ENCODE peak calls at places on chromosomes 6 and 20, in six cellular contexts. One of them, this sample, is unnamed.

GRCh38 chr6:97437087-97437486 is 154.1 kb upstream of the MMS22L start:
- DNase-seq in stimulated activated CD4-positive, alpha-beta T cell treated with anti-CD3 and anti-CD28 coated beads, Interleukin-4, amount 100 ng/mL, for 48 hours: no peak
- DNase-seq in anterior cingulate cortex: no peak
- DNase-seq in mesothelial cell of epicardium: no peak
- DNase-seq in stimulated activated CD8-positive, alpha-beta memory T cell treated with anti-CD3 and anti-CD28 coated beads, Interleukin-12 subunit alpha, Interleukin-12 subunit beta, amount 100 ng/mL, for 4 hours: no peak
- DNase-seq in activated B cell treated with CpG ODN at 0.5 μM for 24 hours: no peak
- DNase-seq in this sample: no peak

GRCh38 chr20:15895560-15896084 is 677.6 kb downstream of the KIF16B start:
- DNase-seq in stimulated activated CD4-positive, alpha-beta T cell treated with anti-CD3 and anti-CD28 coated beads, Interleukin-4, amount 100 ng/mL, for 48 hours: no peak
- DNase-seq in anterior cingulate cortex: no peak
- DNase-seq in mesothelial cell of epicardium: no peak
- DNase-seq in stimulated activated CD8-positive, alpha-beta memory T cell treated with anti-CD3 and anti-CD28 coated beads, Interleukin-12 subunit alpha, Interleukin-12 subunit beta, amount 100 ng/mL, for 4 hours: no peak
- DNase-seq in activated B cell treated with CpG ODN at 0.5 μM for 24 hours: peak; percentile 22
- DNase-seq in this sample: no peak

GRCh38 chr6:86969573-86969972 is 32.2 kb downstream of the HTR1E start:
- DNase-seq in stimulated activated CD4-positive, alpha-beta T cell treated with anti-CD3 and anti-CD28 coated beads, Interleukin-4, amount 100 ng/mL, for 48 hours: no peak
- DNase-seq in anterior cingulate cortex: no peak
- DNase-seq in mesothelial cell of epicardium: no peak
- DNase-seq in stimulated activated CD8-positive, alpha-beta memory T cell treated with anti-CD3 and anti-CD28 coated beads, Interleukin-12 subunit alpha, Interleukin-12 subunit beta, amount 100 ng/mL, for 4 hours: no peak
- DNase-seq in activated B cell treated with CpG ODN at 0.5 μM for 24 hours: no peak
- DNase-seq in this sample: no peak

GRCh38 chr6:43515808-43516207 is 918 bp downstream of the YIPF3 start:
- DNase-seq in stimulated activated CD4-positive, alpha-beta T cell treated with anti-CD3 and anti-CD28 coated beads, Interleukin-4, amount 100 ng/mL, for 48 hours: no peak
- DNase-seq in anterior cingulate cortex: no peak
- DNase-seq in mesothelial cell of epicardium: no peak
- DNase-seq in stimulated activated CD8-positive, alpha-beta memory T cell treated with anti-CD3 and anti-CD28 coated beads, Interleukin-12 subunit alpha, Interleukin-12 subunit beta, amount 100 ng/mL, for 4 hours: no peak
- DNase-seq in activated B cell treated with CpG ODN at 0.5 μM for 24 hours: no peak
- DNase-seq in this sample: no peak

GRCh38 chr20:58886546-58886945 is 34.0 kb downstream of the GNAS start:
- DNase-seq in stimulated activated CD4-positive, alpha-beta T cell treated with anti-CD3 and anti-CD28 coated beads, Interleukin-4, amount 100 ng/mL, for 48 hours: no peak
- DNase-seq in anterior cingulate cortex: no peak
- DNase-seq in mesothelial cell of epicardium: no peak
- DNase-seq in stimulated activated CD8-positive, alpha-beta memory T cell treated with anti-CD3 and anti-CD28 coated beads, Interleukin-12 subunit alpha, Interleukin-12 subunit beta, amount 100 ng/mL, for 4 hours: no peak
- DNase-seq in activated B cell treated with CpG ODN at 0.5 μM for 24 hours: no peak
- DNase-seq in this sample: no peak

GRCh38 chr6:69343856-69344255 is 453.0 kb downstream of the LMBRD1 start:
- DNase-seq in stimulated activated CD4-positive, alpha-beta T cell treated with anti-CD3 and anti-CD28 coated beads, Interleukin-4, amount 100 ng/mL, for 48 hours: no peak
- DNase-seq in anterior cingulate cortex: no peak
- DNase-seq in mesothelial cell of epicardium: no peak
- DNase-seq in stimulated activated CD8-positive, alpha-beta memory T cell treated with anti-CD3 and anti-CD28 coated beads, Interleukin-12 subunit alpha, Interleukin-12 subunit beta, amount 100 ng/mL, for 4 hours: no peak
- DNase-seq in activated B cell treated with CpG ODN at 0.5 μM for 24 hours: no peak
- DNase-seq in this sample: no peak

GRCh38 chr20:36604952-36605308 is 649 bp upstream of the RAB5IF start:
- DNase-seq in stimulated activated CD4-positive, alpha-beta T cell treated with anti-CD3 and anti-CD28 coated beads, Interleukin-4, amount 100 ng/mL, for 48 hours: peak; percentile 38
- DNase-seq in anterior cingulate cortex: no peak
- DNase-seq in mesothelial cell of epicardium: no peak
- DNase-seq in stimulated activated CD8-positive, alpha-beta memory T cell treated with anti-CD3 and anti-CD28 coated beads, Interleukin-12 subunit alpha, Interleukin-12 subunit beta, amount 100 ng/mL, for 4 hours: peak; percentile 26
- DNase-seq in activated B cell treated with CpG ODN at 0.5 μM for 24 hours: peak; percentile 72
- DNase-seq in this sample: peak; percentile 58

GRCh38 chr20:24469116-24470030 is at the start of gene SYNDIG1:
- DNase-seq in stimulated activated CD4-positive, alpha-beta T cell treated with anti-CD3 and anti-CD28 coated beads, Interleukin-4, amount 100 ng/mL, for 48 hours: no peak
- DNase-seq in anterior cingulate cortex: peak; percentile 34
- DNase-seq in mesothelial cell of epicardium: no peak
- DNase-seq in stimulated activated CD8-positive, alpha-beta memory T cell treated with anti-CD3 and anti-CD28 coated beads, Interleukin-12 subunit alpha, Interleukin-12 subunit beta, amount 100 ng/mL, for 4 hours: no peak
- DNase-seq in activated B cell treated with CpG ODN at 0.5 μM for 24 hours: no peak
- DNase-seq in this sample: no peak

This sample was measured in upper lobe of left lung.